ENCODE peak calls at places on chromosomes 12 and 14, in eight cellular contexts. A is GM18507, T is COR-L47, W is EL, Z is A549, H is cerebellum, D is iris pigment epithelial cell, K is bronchial epithelial cell. U is an unnamed sample.

GRCh38 chr14:51806026-51806590 is 54.3 kb upstream of the GNG2 start:
- DNase-seq in W (no peak), Z (no peak), H (no peak), D (no peak), T (no peak), A (no peak), K (no peak), U (no peak)

GRCh38 chr14:52079239-52079956 is 10.5 kb upstream of the NID2 start:
- DNase-seq in W (peak), D (peak), T (no peak), Z (no peak), A (no peak), H (no peak), K (peak), U (peak)

GRCh38 chr12:3119192-3119744 is 42.1 kb downstream of the TSPAN9 start:
- DNase-seq in W (peak), A (no peak), T (no peak), D (peak), Z (no peak), K (no peak), H (no peak), U (no peak)

GRCh38 chr14:51726166-51726899 is 74.6 kb downstream of the FRMD6 start:
- DNase-seq in T (no peak), A (no peak), D (peak), H (no peak), Z (no peak), K (no peak), W (peak), U (no peak)

GRCh38 chr12:5985471-5985870 is 40.4 kb upstream of the ANO2 start:
- DNase-seq in H (no peak), D (no peak), A (no peak), W (no peak), Z (no peak), K (no peak), T (no peak), U (no peak)

GRCh38 chr12:103558879-103559278 is 28.2 kb upstream of the STAB2 start:
- DNase-seq in K (no peak), W (no peak), Z (no peak), T (no peak), H (no peak), D (no peak), A (no peak), U (no peak)

GRCh38 chr12:31431721-31432120 is 105.8 kb upstream of the SINHCAF start:
- DNase-seq in W (peak), H (no peak), D (peak), T (no peak), Z (no peak), K (no peak), A (no peak), U (no peak)

GRCh38 chr14:95504135-95505029 is 12.1 kb downstream of the SYNE3 start:
- DNase-seq in A (no peak), Z (no peak), D (peak), H (no peak), W (peak), T (no peak), K (no peak), U (no peak)

GRCh38 chr14:33917664-33918063 is 33.2 kb downstream of the EGLN3 start:
- DNase-seq in Z (no peak), K (no peak), A (no peak), W (no peak), D (no peak), T (no peak), H (no peak), U (no peak)

GRCh38 chr12:112812598-112813406 is 21.3 kb downstream of the RPH3A start:
- DNase-seq in T (no peak), A (no peak), H (no peak), K (no peak), Z (no peak), D (peak), W (no peak), U (no peak)

GRCh38 chr12:125198647-125199046 is 133.4 kb downstream of the AACS start:
- DNase-seq in W (no peak), Z (no peak), D (no peak), H (no peak), T (no peak), A (no peak), K (no peak), U (no peak)

GRCh38 chr12:2492166-2492705 is 302.5 kb upstream of the FKBP4 start:
- DNase-seq in A (no peak), H (no peak), W (no peak), K (no peak), T (no peak), D (no peak), Z (no peak), U (no peak)

GRCh38 chr12:92721130-92721529 is 18.3 kb downstream of the PLEKHG7 start:
- DNase-seq in Z (no peak), K (no peak), W (peak), A (no peak), H (no peak), T (no peak), D (peak), U (no peak)

GRCh38 chr12:11085419-11085818 is 6.7 kb downstream of the TAS2R43 start:
- DNase-seq in W (no peak), K (no peak), D (peak), Z (no peak), T (no peak), H (no peak), A (no peak), U (no peak)

GRCh38 chr12:7242176-7243101 is 53.0 kb downstream of the PEX5 start:
- DNase-seq in A (no peak), D (no peak), T (no peak), H (no peak), W (no peak), Z (no peak), K (no peak), U (no peak)

GRCh38 chr14:33457021-33457420 is 493.9 kb downstream of the EGLN3 start:
- DNase-seq in K (peak), Z (no peak), W (peak), T (no peak), H (no peak), D (no peak), A (no peak), U (no peak)